ENCODE peak calls at places on chromosomes 16 and 17, in eight cellular contexts. One of them, this sample, is unnamed.

GRCh38 chr17:10120113-10120485 is 78.3 kb downstream of the GAS7 start:
- DNase-seq in EL: no peak
- DNase-seq in mucosa of gallbladder: no peak
- DNase-seq in frontal cortex: peak
- DNase-seq in astrocyte of the spinal cord: no peak
- DNase-seq in activated naive CD8-positive, alpha-beta T cell treated with anti-CD3 and anti-CD28 coated beads, Interleukin-2, amount 50 U/mL, for 24 hours: no peak
- DNase-seq in stimulated activated CD4-positive, alpha-beta T cell treated with anti-CD3 and anti-CD28 coated beads, Interleukin-12 subunit alpha, Interleukin-12 subunit beta, amount 100 ng/mL, for 48 hours: no peak
- DNase-seq in T follicular helper cell: no peak
- DNase-seq in this sample: no peak

GRCh38 chr17:76458580-76459490 is 5.9 kb upstream of the UBE2O start:
- DNase-seq in frontal cortex: no peak
- DNase-seq in EL: peak
- DNase-seq in stimulated activated CD4-positive, alpha-beta T cell treated with anti-CD3 and anti-CD28 coated beads, Interleukin-12 subunit alpha, Interleukin-12 subunit beta, amount 100 ng/mL, for 48 hours: no peak
- DNase-seq in T follicular helper cell: no peak
- DNase-seq in mucosa of gallbladder: peak
- DNase-seq in activated naive CD8-positive, alpha-beta T cell treated with anti-CD3 and anti-CD28 coated beads, Interleukin-2, amount 50 U/mL, for 24 hours: peak
- DNase-seq in astrocyte of the spinal cord: peak
- DNase-seq in this sample: no peak

GRCh38 chr16:85602831-85603755 is 10.0 kb upstream of the GSE1 start:
- DNase-seq in stimulated activated CD4-positive, alpha-beta T cell treated with anti-CD3 and anti-CD28 coated beads, Interleukin-12 subunit alpha, Interleukin-12 subunit beta, amount 100 ng/mL, for 48 hours: no peak
- DNase-seq in T follicular helper cell: no peak
- DNase-seq in EL: no peak
- DNase-seq in frontal cortex: no peak
- DNase-seq in mucosa of gallbladder: no peak
- DNase-seq in astrocyte of the spinal cord: no peak
- DNase-seq in activated naive CD8-positive, alpha-beta T cell treated with anti-CD3 and anti-CD28 coated beads, Interleukin-2, amount 50 U/mL, for 24 hours: no peak
- DNase-seq in this sample: no peak

GRCh38 chr17:31252741-31253140 is 44.3 kb downstream of the OMG start:
- DNase-seq in astrocyte of the spinal cord: no peak
- DNase-seq in EL: no peak
- DNase-seq in stimulated activated CD4-positive, alpha-beta T cell treated with anti-CD3 and anti-CD28 coated beads, Interleukin-12 subunit alpha, Interleukin-12 subunit beta, amount 100 ng/mL, for 48 hours: no peak
- DNase-seq in T follicular helper cell: no peak
- DNase-seq in frontal cortex: no peak
- DNase-seq in activated naive CD8-positive, alpha-beta T cell treated with anti-CD3 and anti-CD28 coated beads, Interleukin-2, amount 50 U/mL, for 24 hours: no peak
- DNase-seq in mucosa of gallbladder: no peak
- DNase-seq in this sample: no peak

GRCh38 chr17:45896803-45897693 is 2.7 kb downstream of the MAPT start:
- DNase-seq in stimulated activated CD4-positive, alpha-beta T cell treated with anti-CD3 and anti-CD28 coated beads, Interleukin-12 subunit alpha, Interleukin-12 subunit beta, amount 100 ng/mL, for 48 hours: no peak
- DNase-seq in EL: no peak
- DNase-seq in astrocyte of the spinal cord: peak
- DNase-seq in mucosa of gallbladder: no peak
- DNase-seq in activated naive CD8-positive, alpha-beta T cell treated with anti-CD3 and anti-CD28 coated beads, Interleukin-2, amount 50 U/mL, for 24 hours: no peak
- DNase-seq in T follicular helper cell: no peak
- DNase-seq in frontal cortex: no peak
- DNase-seq in this sample: no peak

GRCh38 chr17:81572499-81573030 is 20.4 kb upstream of the FAAP100 start:
- DNase-seq in astrocyte of the spinal cord: no peak
- DNase-seq in T follicular helper cell: no peak
- DNase-seq in mucosa of gallbladder: no peak
- DNase-seq in EL: no peak
- DNase-seq in frontal cortex: no peak
- DNase-seq in stimulated activated CD4-positive, alpha-beta T cell treated with anti-CD3 and anti-CD28 coated beads, Interleukin-12 subunit alpha, Interleukin-12 subunit beta, amount 100 ng/mL, for 48 hours: no peak
- DNase-seq in activated naive CD8-positive, alpha-beta T cell treated with anti-CD3 and anti-CD28 coated beads, Interleukin-2, amount 50 U/mL, for 24 hours: no peak
- DNase-seq in this sample: no peak

GRCh38 chr16:75860654-75861053 is 134.4 kb upstream of the CPHXL start:
- DNase-seq in activated naive CD8-positive, alpha-beta T cell treated with anti-CD3 and anti-CD28 coated beads, Interleukin-2, amount 50 U/mL, for 24 hours: no peak
- DNase-seq in frontal cortex: peak
- DNase-seq in EL: no peak
- DNase-seq in mucosa of gallbladder: no peak
- DNase-seq in T follicular helper cell: no peak
- DNase-seq in stimulated activated CD4-positive, alpha-beta T cell treated with anti-CD3 and anti-CD28 coated beads, Interleukin-12 subunit alpha, Interleukin-12 subunit beta, amount 100 ng/mL, for 48 hours: no peak
- DNase-seq in astrocyte of the spinal cord: peak
- DNase-seq in this sample: no peak

GRCh38 chr16:87525352-87525751 is 32.5 kb upstream of the ZCCHC14 start:
- DNase-seq in mucosa of gallbladder: no peak
- DNase-seq in frontal cortex: no peak
- DNase-seq in EL: no peak
- DNase-seq in T follicular helper cell: no peak
- DNase-seq in activated naive CD8-positive, alpha-beta T cell treated with anti-CD3 and anti-CD28 coated beads, Interleukin-2, amount 50 U/mL, for 24 hours: no peak
- DNase-seq in astrocyte of the spinal cord: no peak
- DNase-seq in stimulated activated CD4-positive, alpha-beta T cell treated with anti-CD3 and anti-CD28 coated beads, Interleukin-12 subunit alpha, Interleukin-12 subunit beta, amount 100 ng/mL, for 48 hours: no peak
- DNase-seq in this sample: no peak

GRCh38 chr17:76529643-76530488 is 7.6 kb downstream of the CYGB start:
- DNase-seq in stimulated activated CD4-positive, alpha-beta T cell treated with anti-CD3 and anti-CD28 coated beads, Interleukin-12 subunit alpha, Interleukin-12 subunit beta, amount 100 ng/mL, for 48 hours: no peak
- DNase-seq in activated naive CD8-positive, alpha-beta T cell treated with anti-CD3 and anti-CD28 coated beads, Interleukin-2, amount 50 U/mL, for 24 hours: no peak
- DNase-seq in mucosa of gallbladder: peak
- DNase-seq in T follicular helper cell: no peak
- DNase-seq in frontal cortex: no peak
- DNase-seq in EL: peak
- DNase-seq in astrocyte of the spinal cord: peak
- DNase-seq in this sample: peak

GRCh38 chr16:2466667-2467300 is 4.3 kb upstream of the NTN3 start:
- DNase-seq in T follicular helper cell: no peak
- DNase-seq in activated naive CD8-positive, alpha-beta T cell treated with anti-CD3 and anti-CD28 coated beads, Interleukin-2, amount 50 U/mL, for 24 hours: no peak
- DNase-seq in stimulated activated CD4-positive, alpha-beta T cell treated with anti-CD3 and anti-CD28 coated beads, Interleukin-12 subunit alpha, Interleukin-12 subunit beta, amount 100 ng/mL, for 48 hours: no peak
- DNase-seq in EL: no peak
- DNase-seq in frontal cortex: no peak
- DNase-seq in astrocyte of the spinal cord: no peak
- DNase-seq in mucosa of gallbladder: no peak
- DNase-seq in this sample: no peak

GRCh38 chr17:4948997-4949320 is 629 bp upstream of the PFN1 start:
- DNase-seq in astrocyte of the spinal cord: peak
- DNase-seq in mucosa of gallbladder: peak
- DNase-seq in activated naive CD8-positive, alpha-beta T cell treated with anti-CD3 and anti-CD28 coated beads, Interleukin-2, amount 50 U/mL, for 24 hours: peak
- DNase-seq in stimulated activated CD4-positive, alpha-beta T cell treated with anti-CD3 and anti-CD28 coated beads, Interleukin-12 subunit alpha, Interleukin-12 subunit beta, amount 100 ng/mL, for 48 hours: peak
- DNase-seq in T follicular helper cell: peak
- DNase-seq in frontal cortex: peak
- DNase-seq in EL: peak
- DNase-seq in this sample: peak

GRCh38 chr16:4316103-4316731 is 350 bp downstream of the GLIS2 start:
- DNase-seq in T follicular helper cell: no peak
- DNase-seq in activated naive CD8-positive, alpha-beta T cell treated with anti-CD3 and anti-CD28 coated beads, Interleukin-2, amount 50 U/mL, for 24 hours: no peak
- DNase-seq in frontal cortex: no peak
- DNase-seq in EL: peak
- DNase-seq in astrocyte of the spinal cord: peak
- DNase-seq in stimulated activated CD4-positive, alpha-beta T cell treated with anti-CD3 and anti-CD28 coated beads, Interleukin-12 subunit alpha, Interleukin-12 subunit beta, amount 100 ng/mL, for 48 hours: no peak
- DNase-seq in mucosa of gallbladder: no peak
- DNase-seq in this sample: no peak

GRCh38 chr16:57380671-57381462 is 8.6 kb downstream of the CX3CL1 start:
- DNase-seq in astrocyte of the spinal cord: peak
- DNase-seq in frontal cortex: no peak
- DNase-seq in EL: no peak
- DNase-seq in activated naive CD8-positive, alpha-beta T cell treated with anti-CD3 and anti-CD28 coated beads, Interleukin-2, amount 50 U/mL, for 24 hours: peak
- DNase-seq in stimulated activated CD4-positive, alpha-beta T cell treated with anti-CD3 and anti-CD28 coated beads, Interleukin-12 subunit alpha, Interleukin-12 subunit beta, amount 100 ng/mL, for 48 hours: no peak
- DNase-seq in mucosa of gallbladder: peak
- DNase-seq in T follicular helper cell: no peak
- DNase-seq in this sample: no peak

GRCh38 chr16:12027091-12027490 is 50.6 kb downstream of the SNX29 start:
- DNase-seq in EL: no peak
- DNase-seq in T follicular helper cell: no peak
- DNase-seq in frontal cortex: no peak
- DNase-seq in mucosa of gallbladder: no peak
- DNase-seq in activated naive CD8-positive, alpha-beta T cell treated with anti-CD3 and anti-CD28 coated beads, Interleukin-2, amount 50 U/mL, for 24 hours: no peak
- DNase-seq in astrocyte of the spinal cord: no peak
- DNase-seq in stimulated activated CD4-positive, alpha-beta T cell treated with anti-CD3 and anti-CD28 coated beads, Interleukin-12 subunit alpha, Interleukin-12 subunit beta, amount 100 ng/mL, for 48 hours: no peak
- DNase-seq in this sample: no peak

GRCh38 chr17:51119415-51120356 is 982 bp downstream of the SPAG9 start:
- DNase-seq in activated naive CD8-positive, alpha-beta T cell treated with anti-CD3 and anti-CD28 coated beads, Interleukin-2, amount 50 U/mL, for 24 hours: peak
- DNase-seq in stimulated activated CD4-positive, alpha-beta T cell treated with anti-CD3 and anti-CD28 coated beads, Interleukin-12 subunit alpha, Interleukin-12 subunit beta, amount 100 ng/mL, for 48 hours: no peak
- DNase-seq in frontal cortex: peak
- DNase-seq in T follicular helper cell: no peak
- DNase-seq in mucosa of gallbladder: peak
- DNase-seq in astrocyte of the spinal cord: peak
- DNase-seq in EL: peak
- DNase-seq in this sample: no peak

GRCh38 chr17:65537845-65538678 is 23.4 kb downstream of the AXIN2 start:
- DNase-seq in EL: no peak
- DNase-seq in activated naive CD8-positive, alpha-beta T cell treated with anti-CD3 and anti-CD28 coated beads, Interleukin-2, amount 50 U/mL, for 24 hours: no peak
- DNase-seq in T follicular helper cell: peak
- DNase-seq in mucosa of gallbladder: no peak
- DNase-seq in stimulated activated CD4-positive, alpha-beta T cell treated with anti-CD3 and anti-CD28 coated beads, Interleukin-12 subunit alpha, Interleukin-12 subunit beta, amount 100 ng/mL, for 48 hours: no peak
- DNase-seq in frontal cortex: no peak
- DNase-seq in astrocyte of the spinal cord: no peak
- DNase-seq in this sample: no peak

GRCh38 chr17:20073056-20073979 is 64.2 kb downstream of the SPECC1 start:
- DNase-seq in activated naive CD8-positive, alpha-beta T cell treated with anti-CD3 and anti-CD28 coated beads, Interleukin-2, amount 50 U/mL, for 24 hours: peak
- DNase-seq in mucosa of gallbladder: peak
- DNase-seq in T follicular helper cell: no peak
- DNase-seq in astrocyte of the spinal cord: peak
- DNase-seq in stimulated activated CD4-positive, alpha-beta T cell treated with anti-CD3 and anti-CD28 coated beads, Interleukin-12 subunit alpha, Interleukin-12 subunit beta, amount 100 ng/mL, for 48 hours: peak
- DNase-seq in EL: no peak
- DNase-seq in frontal cortex: no peak
- DNase-seq in this sample: no peak